ENCODE peak calls at places on chromosomes 2 and 18, in five cellular contexts. D is spleen; I is activated CD8-positive, alpha-beta T cell treated with anti-CD3 and anti-CD28 coated beads for 36 hours; E is epithelial cell of esophagus; R is cardiac fibroblast. O is an unnamed sample.

GRCh38 chr2:181393472-181393871 is 63.7 kb upstream of the ITGA4 start:
- DNase-seq in D (no peak), I (no peak), E (peak; percentile 60), R (peak; percentile 78), O (peak; percentile 41)

GRCh38 chr2:151716721-151717120 is 17.6 kb downstream of the NEB start:
- DNase-seq in D (no peak), I (no peak), E (no peak), R (peak; percentile 1), O (no peak)

GRCh38 chr18:43661570-43661969 is 384.3 kb upstream of the SYT4 start:
- DNase-seq in D (no peak), I (peak; percentile 2), E (peak; percentile 91), R (peak; percentile 90), O (peak; percentile 87)

GRCh38 chr2:16051046-16051489 is 110.7 kb downstream of the MYCN start:
- DNase-seq in D (no peak), I (no peak), E (no peak), R (no peak), O (no peak)

GRCh38 chr2:119723121-119723635 is 36.5 kb upstream of the PTPN4 start:
- DNase-seq in D (no peak), I (no peak), E (no peak), R (no peak), O (no peak)

GRCh38 chr2:180625006-180625844 is 355.2 kb upstream of the UBE2E3 start:
- DNase-seq in D (no peak), I (no peak), E (peak; percentile 62), R (peak; percentile 93), O (peak; percentile 61)

GRCh38 chr2:69720922-69721491 is 20.9 kb upstream of the ANXA4 start:
- DNase-seq in D (no peak), I (no peak), E (no peak), R (no peak), O (no peak)

GRCh38 chr2:231364961-231365810 is 30.3 kb upstream of the B3GNT7 start:
- DNase-seq in D (peak; percentile 73), I (no peak), E (peak; percentile 94), R (peak; percentile 76), O (peak; percentile 74)

GRCh38 chr2:31297751-31298150 is 63.8 kb downstream of the EHD3 start:
- DNase-seq in D (no peak), I (no peak), E (peak; percentile 83), R (peak; percentile 55), O (peak; percentile 3)

GRCh38 chr2:113260930-113261329 is 17.8 kb downstream of the PAX8 start:
- DNase-seq in D (no peak), I (no peak), E (no peak), R (no peak), O (no peak)

GRCh38 chr2:229611360-229611759 is 103.0 kb downstream of the DNER start:
- DNase-seq in D (no peak), I (no peak), E (no peak), R (no peak), O (no peak)

GRCh38 chr2:104704846-104705245 is 149.1 kb upstream of the POU3F3 start:
- DNase-seq in D (no peak), I (no peak), E (no peak), R (no peak), O (no peak)

GRCh38 chr2:172334988-172335387 is 92.4 kb upstream of the ITGA6 start:
- DNase-seq in D (no peak), I (no peak), E (no peak), R (no peak), O (no peak)

GRCh38 chr2:209331291-209331844 is 92.5 kb upstream of the MAP2 start:
- DNase-seq in D (no peak), I (peak; percentile 5), E (peak; percentile 66), R (peak; percentile 77), O (peak; percentile 45)

GRCh38 chr18:6279308-6279707 is 135.4 kb downstream of the L3MBTL4 start:
- DNase-seq in D (no peak), I (no peak), E (no peak), R (no peak), O (no peak)

GRCh38 chr18:78659748-78660147 is 319.9 kb upstream of the SALL3 start:
- DNase-seq in D (no peak), I (peak; percentile 46), E (no peak), R (no peak), O (no peak)
- TF ChIP-seq CTCF in D (no peak), I (peak; percentile 51), E (no peak), R (no peak), O (no peak)

GRCh38 chr2:42376758-42377157 is 15.7 kb upstream of the COX7A2L start:
- DNase-seq in D (no peak), I (no peak), E (no peak), R (no peak), O (no peak)
- TF ChIP-seq CTCF in D (no peak), I (no peak), E (no peak), R (no peak), O (no peak)

GRCh38 chr2:121101093-121101715 is 183.8 kb downstream of the TFCP2L1 start:
- DNase-seq in D (peak; percentile 45), I (no peak), E (no peak), R (no peak), O (no peak)

GRCh38 chr2:121098556-121098955 is 186.4 kb downstream of the TFCP2L1 start:
- DNase-seq in D (peak; percentile 57), I (no peak), E (no peak), R (no peak), O (no peak)

GRCh38 chr2:121102949-121103348 is 182.1 kb downstream of the TFCP2L1 start:
- DNase-seq in D (no peak), I (no peak), E (no peak), R (no peak), O (no peak)

GRCh38 chr2:121096611-121097010 is 188.4 kb downstream of the TFCP2L1 start:
- DNase-seq in D (peak; percentile 52), I (no peak), E (no peak), R (no peak), O (no peak)

GRCh38 chr2:121099329-121100318 is 185.4 kb downstream of the TFCP2L1 start:
- DNase-seq in D (peak; percentile 42), I (no peak), E (peak; percentile 29), R (no peak), O (peak; percentile 64)
- TF ChIP-seq CTCF in D (no peak), I (no peak), E (peak; percentile 64), R (peak; percentile 48), O (peak; percentile 53)

GRCh38 chr2:39517622-39518021 is 80.5 kb upstream of the MAP4K3 start:
- DNase-seq in D (no peak), I (no peak), E (no peak), R (no peak), O (no peak)

GRCh38 chr2:39515897-39516346 is 78.8 kb upstream of the MAP4K3 start:
- DNase-seq in D (no peak), I (no peak), E (no peak), R (no peak), O (no peak)

GRCh38 chr2:39515273-39515896 is 78.3 kb upstream of the MAP4K3 start:
- DNase-seq in D (no peak), I (peak; percentile 34), E (no peak), R (no peak), O (no peak)

GRCh38 chr2:39516347-39517101 is 79.4 kb upstream of the MAP4K3 start:
- DNase-seq in D (no peak), I (no peak), E (no peak), R (peak; percentile 76), O (peak; percentile 33)

GRCh38 chr2:39517102-39517436 is 80.0 kb upstream of the MAP4K3 start:
- DNase-seq in D (no peak), I (no peak), E (peak; percentile 31), R (no peak), O (no peak)
- TF ChIP-seq CTCF in D (no peak), I (no peak), E (no peak), R (no peak), O (no peak)

GRCh38 chr2:20051518-20052228 is at the start of gene LAPTM4A:
- DNase-seq in D (peak; percentile 99), I (peak; percentile 98), E (peak; percentile 100), R (peak; percentile 100), O (peak; percentile 100)

GRCh38 chr2:20049631-20050030 is 1.8 kb downstream of the LAPTM4A start:
- DNase-seq in D (no peak), I (no peak), E (peak; percentile 59), R (peak; percentile 40), O (peak; percentile 27)

GRCh38 chr2:20052229-20052871 is 922 bp upstream of the LAPTM4A start:
- DNase-seq in D (no peak), I (no peak), E (peak; percentile 70), R (peak; percentile 63), O (no peak)

GRCh38 chr2:20050104-20050711 is 1.2 kb downstream of the LAPTM4A start:
- DNase-seq in D (no peak), I (peak; percentile 65), E (peak; percentile 90), R (peak; percentile 81), O (peak; percentile 80)

GRCh38 chr2:20050712-20051517 is 513 bp downstream of the LAPTM4A start:
- DNase-seq in D (peak; percentile 84), I (peak; percentile 49), E (peak; percentile 59), R (peak; percentile 67), O (peak; percentile 69)
- TF ChIP-seq CTCF in D (no peak), I (no peak), E (no peak), R (no peak), O (no peak)

GRCh38 chr18:3360211-3360610 is 89.8 kb upstream of the TGIF1 start:
- DNase-seq in D (no peak), I (no peak), E (no peak), R (no peak), O (no peak)
- TF ChIP-seq CTCF in D (no peak), I (no peak), E (no peak), R (no peak), O (no peak)